ENCODE peak calls at places on chromosomes 12 and 14, in five cellular contexts. E is choroid plexus epithelial cell, Y is right lobe of liver, A is dorsolateral prefrontal cortex, B is astrocyte. L is an unnamed sample.

GRCh38 chr12:52004042-52004648 is 2.6 kb upstream of the TAMALIN start:
- DNase-seq in E (peak), B (peak), Y (no peak), A (peak), L (peak)

GRCh38 chr12:29249930-29250329 is 100.9 kb downstream of the FAR2 start:
- DNase-seq in E (no peak), Y (no peak), B (no peak), A (no peak), L (no peak)

GRCh38 chr12:26177303-26177702 is 18.1 kb upstream of the SSPN start:
- DNase-seq in Y (no peak), B (no peak), A (no peak), E (no peak), L (no peak)

GRCh38 chr12:11981174-11981733 is 89.5 kb upstream of the BCL2L14 start:
- DNase-seq in B (peak), A (no peak), E (no peak), Y (no peak), L (peak)

GRCh38 chr12:3683670-3684069 is 69.2 kb downstream of the CRACR2A start:
- DNase-seq in B (peak), A (no peak), Y (no peak), E (peak), L (peak)

GRCh38 chr12:47854531-47854930 is 34.8 kb upstream of the HDAC7 start:
- DNase-seq in E (no peak), B (no peak), Y (no peak), A (no peak), L (no peak)

GRCh38 chr12:81253360-81253759 is 175.5 kb downstream of the ACSS3 start:
- DNase-seq in B (no peak), A (no peak), Y (peak), E (no peak), L (no peak)

GRCh38 chr14:23294734-23295561 is 7.7 kb downstream of the PPP1R3E start:
- DNase-seq in B (no peak), E (peak), A (peak), Y (no peak), L (peak)

GRCh38 chr12:98402081-98402480 is 113.3 kb upstream of the TMPO start:
- DNase-seq in B (peak), A (no peak), E (peak), Y (no peak), L (no peak)

GRCh38 chr12:89949457-89950195 is 241.0 kb upstream of the ATP2B1 start:
- DNase-seq in A (no peak), E (peak), B (peak), Y (no peak), L (peak)

GRCh38 chr14:68633131-68633991 is 159.5 kb downstream of the ZFP36L1 start:
- DNase-seq in E (peak), Y (no peak), B (no peak), A (peak), L (peak)

GRCh38 chr14:56608682-56609081 is 29.1 kb downstream of the TMEM260 start:
- DNase-seq in A (no peak), B (no peak), E (peak), Y (no peak), L (peak)

GRCh38 chr14:103905861-103906456 is 22.3 kb upstream of the TDRD9 start:
- DNase-seq in B (no peak), E (no peak), Y (no peak), A (no peak), L (no peak)

GRCh38 chr12:3214508-3215365 is 137.6 kb downstream of the TSPAN9 start:
- DNase-seq in E (no peak), B (no peak), A (no peak), Y (no peak), L (no peak)

GRCh38 chr12:100927825-100928224 is 133.2 kb downstream of the ANO4 start:
- DNase-seq in B (peak), Y (no peak), A (no peak), E (peak), L (peak)

GRCh38 chr14:104843442-104844305 is 21.4 kb upstream of the CEP170B start:
- DNase-seq in B (no peak), Y (no peak), E (peak), A (peak), L (no peak)

GRCh38 chr14:21428930-21429329 is 27.0 kb downstream of the CHD8 start:
- DNase-seq in E (no peak), A (no peak), Y (no peak), B (no peak), L (no peak)

GRCh38 chr14:35789651-35790050 is 19.4 kb downstream of the RALGAPA1 start:
- DNase-seq in B (peak), Y (no peak), E (peak), A (no peak), L (no peak)

GRCh38 chr14:40133484-40133883 is 701.3 kb upstream of the FBXO33 start:
- DNase-seq in Y (no peak), A (no peak), B (no peak), E (no peak), L (no peak)

GRCh38 chr12:128387811-128388422 is 120.9 kb downstream of the TMEM132C start:
- DNase-seq in Y (peak), B (no peak), A (peak), E (no peak), L (no peak)

GRCh38 chr12:12495536-12495935 is 67.1 kb downstream of the DUSP16 start:
- DNase-seq in Y (no peak), A (no peak), E (no peak), B (peak), L (no peak)

GRCh38 chr14:70002589-70003240 is 123.5 kb downstream of the SMOC1 start:
- DNase-seq in A (no peak), Y (no peak), E (peak), B (peak), L (no peak)

GRCh38 chr14:95040723-95041476 is 116.4 kb downstream of the DICER1 start:
- DNase-seq in A (no peak), B (no peak), Y (no peak), E (no peak), L (peak)

GRCh38 chr12:104877107-104877705 is 80.9 kb downstream of the SLC41A2 start:
- DNase-seq in Y (no peak), A (no peak), B (peak), E (peak), L (peak)

GRCh38 chr14:96363751-96364336 is 518 bp downstream of the GSKIP start:
- DNase-seq in B (peak), E (peak), A (peak), Y (peak), L (peak)

GRCh38 chr12:9932270-9932669 is at the start of gene CLEC2A:
- DNase-seq in B (no peak), Y (no peak), A (no peak), E (no peak), L (no peak)

GRCh38 chr12:128388461-128388921 is 121.5 kb downstream of the TMEM132C start:
- DNase-seq in B (no peak), Y (no peak), A (no peak), E (no peak), L (no peak)

GRCh38 chr12:113002676-113003075 is 24.4 kb downstream of the OAS2 start:
- DNase-seq in B (no peak), E (no peak), Y (no peak), A (no peak), L (no peak)

GRCh38 chr14:71918955-71919354 is 13.3 kb upstream of the RGS6 start:
- DNase-seq in B (no peak), Y (no peak), A (no peak), E (peak), L (no peak)

GRCh38 chr12:84636801-84637285 is 275.8 kb downstream of the SLC6A15 start:
- DNase-seq in B (peak), E (peak), A (no peak), Y (no peak), L (peak)

GRCh38 chr12:21025656-21026055 is 105.3 kb upstream of the SLCO1B1 start:
- DNase-seq in B (no peak), A (no peak), Y (no peak), E (no peak), L (no peak)

GRCh38 chr12:54196396-54196795 is 7.6 kb upstream of the SMUG1 start:
- DNase-seq in Y (no peak), E (no peak), A (no peak), B (no peak), L (no peak)

GRCh38 chr12:68537571-68537970 is 73.1 kb upstream of the RAP1B start:
- DNase-seq in E (no peak), A (no peak), B (no peak), Y (no peak), L (no peak)

GRCh38 chr12:68539615-68539952 is 71.1 kb upstream of the RAP1B start:
- DNase-seq in E (no peak), A (no peak), Y (no peak), B (no peak), L (no peak)

GRCh38 chr12:68536885-68537284 is 73.8 kb upstream of the RAP1B start:
- DNase-seq in E (no peak), A (no peak), B (no peak), Y (no peak), L (no peak)

GRCh38 chr12:68534108-68534507 is 76.6 kb upstream of the RAP1B start:
- DNase-seq in A (no peak), Y (peak), B (no peak), E (no peak), L (no peak)

DNA sequence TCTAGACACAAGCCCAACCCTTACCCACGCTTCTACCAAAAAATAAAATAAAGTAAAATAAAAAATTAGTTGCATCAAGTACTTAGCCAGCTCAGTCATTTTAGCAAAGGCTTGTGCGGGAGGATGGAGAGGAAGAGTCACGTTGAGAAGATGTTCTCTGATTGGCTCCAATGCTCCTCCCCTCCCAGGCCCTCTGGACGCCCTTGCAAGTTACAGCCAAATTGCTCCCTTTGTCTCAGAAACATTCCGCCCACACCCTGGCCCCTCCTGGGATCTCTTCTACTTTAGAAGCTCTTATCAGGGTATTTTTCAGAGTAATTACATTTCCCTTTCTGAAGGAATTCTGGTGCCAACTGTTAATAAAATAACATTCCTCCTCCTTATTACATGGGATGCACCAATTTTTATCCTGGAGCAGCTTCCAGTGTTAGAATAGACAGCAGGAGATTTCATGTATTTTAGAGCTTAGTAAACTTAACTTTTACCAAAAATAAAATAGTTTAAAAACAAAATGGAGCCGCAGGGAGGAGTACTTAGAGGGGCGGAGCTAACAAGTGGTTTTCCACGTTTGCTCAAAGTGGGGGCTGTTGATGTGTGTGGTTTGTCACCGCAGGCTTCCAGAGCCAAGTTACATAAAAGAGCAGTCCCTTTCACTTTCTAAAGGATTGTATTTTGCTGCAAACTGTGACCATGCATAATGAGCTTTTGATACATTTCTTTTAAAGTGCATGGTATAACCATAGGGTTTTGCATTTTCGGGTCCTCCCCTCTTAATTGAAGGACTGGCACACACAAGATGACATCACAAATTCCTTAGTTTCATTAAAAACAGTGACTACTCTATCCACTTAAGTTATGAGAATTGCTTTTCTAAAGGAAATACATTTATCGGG is 71.7 kb upstream of the RAP1B start:
- DNase-seq in Y (peak), E (peak), B (peak), A (no peak), L (peak)
- H3K4me3 ChIP-seq in Y (peak), E (peak), B (peak), A (no peak), L (peak)

GRCh38 chr14:65824978-65825299 is 412.4 kb downstream of the FUT8 start:
- DNase-seq in A (no peak), E (no peak), B (no peak), Y (no peak), L (no peak)
- TF ChIP-seq CTCF in A (no peak), E (no peak), B (no peak), Y (no peak), L (no peak)

GRCh38 chr14:92323916-92324818 is 1.2 kb downstream of the SLC24A4 start:
- DNase-seq in A (no peak), B (no peak), Y (no peak), E (no peak), L (no peak)
- H3K4me3 ChIP-seq in A (peak), B (no peak), Y (no peak), E (no peak), L (no peak)

DNA sequence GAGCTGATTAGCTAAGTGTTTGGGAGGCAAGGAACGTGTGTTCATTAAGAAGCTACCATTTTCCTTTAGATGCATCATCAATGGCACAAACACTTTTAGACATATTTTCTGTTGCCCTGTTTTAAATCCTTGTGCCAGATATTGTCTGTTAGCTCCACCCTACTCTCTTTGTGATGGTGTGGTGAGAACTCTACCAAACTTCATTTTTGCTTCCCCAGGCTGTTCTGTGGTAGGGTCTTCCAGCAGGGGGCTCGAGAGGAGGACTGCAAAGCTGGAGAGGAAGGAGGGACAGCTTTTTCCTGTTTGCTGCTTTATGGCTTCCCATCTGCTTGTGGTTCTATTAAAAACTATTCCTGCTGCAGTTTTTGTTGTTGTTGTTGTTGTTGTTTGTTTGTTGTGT is 23.8 kb upstream of the STRAP start:
- DNase-seq in Y (no peak), E (no peak), B (no peak), A (no peak), L (no peak)
- TF ChIP-seq CTCF in Y (no peak), E (peak), B (no peak), A (no peak), L (peak)

DNA sequence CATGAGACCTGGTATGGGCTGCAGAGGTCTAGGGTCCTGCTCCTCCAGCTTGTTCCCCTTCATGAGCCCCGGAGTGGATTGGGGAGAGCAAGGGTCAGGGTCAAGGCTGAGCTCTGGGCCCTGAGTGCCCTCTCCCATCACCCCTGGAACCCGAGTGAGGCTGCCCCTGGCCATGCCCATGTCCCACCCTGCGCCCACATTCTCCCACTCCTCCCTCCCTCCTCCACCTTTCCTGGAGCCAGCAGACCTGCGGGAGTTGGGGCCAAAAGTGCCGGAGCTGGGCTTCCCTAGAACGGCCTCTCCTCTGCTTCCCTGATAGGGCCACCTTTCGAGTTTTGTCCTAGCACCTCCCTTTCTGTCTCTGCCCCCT is 597 bp downstream of the SCNN1A start:
- DNase-seq in E (no peak), B (no peak), A (no peak), Y (no peak), L (no peak)
- H3K4me3 ChIP-seq in E (no peak), B (no peak), A (no peak), Y (no peak), L (no peak)

L was measured in fibroblast of the aortic adventitia.